ENCODE peak calls at places on chromosomes 2 and 18, in eight cellular contexts. M is cardiac muscle cell, S is progenitor cell of endocrine pancreas, P is MM.1S, Y is HFFc6, C is uterus, Z is spleen, D is AG04450. O is an unnamed sample.
A peak's percentile ranks its signal among the peaks of the same experiment; 100 is the strongest.

GRCh38 chr2:27489498-27490397 is at the start of gene IFT172:
- DNase-seq in P (peak; percentile 99), C (peak; percentile 97), D (peak; percentile 93), S (peak; percentile 96), Y (peak; percentile 96), M (peak; percentile 100), Z (peak; percentile 99), O (peak; percentile 94)

GRCh38 chr2:173831312-173832229 is 133.6 kb downstream of the SP3 start:
- DNase-seq in M (peak; percentile 53), Z (no peak), Y (no peak), C (peak; percentile 90), S (no peak), D (no peak), P (no peak), O (no peak)

GRCh38 chr2:45720210-45720609 is 68.7 kb downstream of the PRKCE start:
- DNase-seq in C (no peak), D (no peak), S (no peak), P (no peak), M (no peak), Y (no peak), Z (no peak), O (no peak)

GRCh38 chr2:86285981-86286380 is 51.4 kb downstream of the REEP1 start:
- DNase-seq in Z (no peak), D (no peak), Y (no peak), P (no peak), C (no peak), S (no peak), M (peak; percentile 40), O (no peak)

GRCh38 chr2:30359644-30360167 is 87.3 kb upstream of the LCLAT1 start:
- DNase-seq in Y (no peak), M (peak; percentile 98), Z (no peak), S (no peak), C (peak; percentile 63), D (no peak), P (no peak), O (no peak)

GRCh38 chr2:25089605-25090424 is 47.9 kb downstream of the EFR3B start:
- DNase-seq in C (no peak), P (no peak), D (no peak), M (no peak), Y (no peak), S (no peak), Z (no peak), O (no peak)

GRCh38 chr2:234373060-234373459 is 123.8 kb downstream of the ARL4C start:
- DNase-seq in D (no peak), S (no peak), C (no peak), M (no peak), P (no peak), Y (no peak), Z (no peak), O (no peak)

GRCh38 chr2:67032091-67032490 is 365.0 kb upstream of the ETAA1 start:
- DNase-seq in D (no peak), P (no peak), M (no peak), Y (no peak), C (no peak), Z (no peak), S (no peak), O (no peak)

GRCh38 chr18:1585881-1586488 is 681.3 kb downstream of the ADCYAP1 start:
- DNase-seq in C (no peak), Y (peak; percentile 28), M (peak; percentile 49), D (no peak), S (no peak), P (peak; percentile 59), Z (no peak), O (no peak)

GRCh38 chr2:169999041-169999440 is 171.8 kb downstream of the UBR3 start:
- DNase-seq in S (no peak), Z (no peak), C (no peak), P (no peak), Y (no peak), M (no peak), D (no peak), O (no peak)

GRCh38 chr2:98479959-98480524 is 35.4 kb downstream of the INPP4A start:
- DNase-seq in M (peak; percentile 28), C (peak; percentile 39), Z (peak; percentile 79), P (peak; percentile 82), S (no peak), D (no peak), Y (peak; percentile 63), O (peak; percentile 8)

GRCh38 chr2:84912984-84913383 is 7.5 kb downstream of the TMSB10 start:
- DNase-seq in Z (no peak), Y (no peak), M (no peak), D (no peak), C (no peak), P (no peak), S (no peak), O (no peak)

GRCh38 chr18:74714796-74715195 is 117.1 kb downstream of the ZNF407 start:
- DNase-seq in Y (no peak), Z (no peak), P (no peak), M (no peak), D (no peak), S (no peak), C (no peak), O (peak; percentile 17)

GRCh38 chr18:13452851-13453524 is 234.4 kb downstream of the LDLRAD4 start:
- DNase-seq in Z (no peak), P (no peak), S (no peak), M (no peak), C (no peak), D (no peak), Y (no peak), O (no peak)

GRCh38 chr2:181762000-181762399 is 81.7 kb upstream of the NEUROD1 start:
- DNase-seq in M (no peak), Z (no peak), S (no peak), D (no peak), C (no peak), Y (no peak), P (no peak), O (no peak)

GRCh38 chr18:67586101-67586500 is 69.6 kb upstream of the DSEL start:
- DNase-seq in D (no peak), S (no peak), Y (no peak), P (no peak), C (no peak), M (no peak), Z (no peak), O (no peak)

GRCh38 chr18:58805482-58806187 is 59.0 kb upstream of the ZNF532 start:
- DNase-seq in P (no peak), C (no peak), Z (no peak), M (no peak), Y (no peak), D (no peak), S (no peak), O (no peak)

GRCh38 chr2:49490710-49491109 is 336.4 kb upstream of the FSHR start:
- DNase-seq in P (peak; percentile 47), C (no peak), Y (no peak), D (no peak), M (peak; percentile 48), S (no peak), Z (no peak), O (peak; percentile 62)

GRCh38 chr2:160695402-160696060 is 201.9 kb upstream of the RBMS1 start:
- DNase-seq in D (peak; percentile 18), Z (no peak), S (no peak), M (no peak), C (peak; percentile 19), Y (no peak), P (peak; percentile 61), O (no peak)

GRCh38 chr18:13138822-13139139 is 79.8 kb upstream of the LDLRAD4 start:
- DNase-seq in S (no peak), Z (no peak), M (no peak), P (no peak), C (no peak), Y (no peak), D (no peak), O (no peak)

GRCh38 chr18:7174359-7175107 is 56.4 kb upstream of the LRRC30 start:
- DNase-seq in Z (peak; percentile 72), D (no peak), P (no peak), C (no peak), S (no peak), Y (no peak), M (peak; percentile 59), O (peak; percentile 23)
- TF ChIP-seq CTCF in Z (no peak), D (no peak), P (no peak), C (no peak), S (no peak), Y (peak; percentile 25), M (no peak), O (no peak)

GRCh38 chr2:3192920-3193319 is 184.7 kb downstream of the EIPR1 start:
- DNase-seq in S (no peak), Z (peak; percentile 52), C (no peak), D (no peak), P (no peak), M (no peak), Y (no peak), O (no peak)

GRCh38 chr2:3189961-3190360 is 187.7 kb downstream of the EIPR1 start:
- DNase-seq in P (no peak), S (no peak), D (no peak), Y (no peak), M (no peak), Z (no peak), C (no peak), O (no peak)

GRCh38 chr2:3193423-3194330 is 183.9 kb downstream of the EIPR1 start:
- DNase-seq in S (no peak), Y (no peak), M (no peak), D (no peak), C (no peak), P (no peak), Z (peak; percentile 58), O (no peak)

GRCh38 chr2:3194828-3195227 is 182.8 kb downstream of the EIPR1 start:
- DNase-seq in C (no peak), Y (no peak), P (no peak), S (no peak), D (no peak), Z (peak; percentile 38), M (no peak), O (no peak)

DNA sequence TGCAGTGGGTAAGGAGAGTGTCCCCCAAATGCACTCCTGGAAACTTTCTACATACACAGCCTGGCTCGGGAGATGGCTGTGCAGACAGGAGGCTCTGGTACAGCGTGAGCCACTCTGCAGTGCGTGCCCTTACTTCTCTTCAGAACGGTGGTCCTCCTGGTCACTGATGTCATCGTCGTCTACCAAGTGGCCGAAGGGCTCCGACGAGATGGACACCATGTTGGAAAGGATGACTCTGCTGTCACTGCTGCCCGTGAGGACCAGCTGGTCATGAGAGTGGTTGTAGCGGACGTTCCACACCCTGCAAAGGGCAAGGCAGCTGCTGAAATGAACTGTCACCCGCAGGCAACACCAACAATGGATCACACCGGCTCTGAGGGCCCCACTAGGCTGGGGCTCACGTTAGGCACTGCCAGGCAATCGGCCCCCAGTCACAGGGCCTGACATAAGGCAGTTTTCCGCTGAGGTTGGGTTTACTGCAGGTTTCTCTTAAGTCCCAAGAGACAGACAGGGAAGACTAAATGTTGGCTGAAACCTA is 185.3 kb downstream of the EIPR1 start:
- DNase-seq in D (no peak), M (no peak), S (no peak), P (no peak), Z (peak; percentile 54), Y (no peak), C (no peak), O (no peak)
- TF ChIP-seq CTCF in D (no peak), M (no peak), S (no peak), P (no peak), Z (no peak), Y (no peak), C (no peak), O (no peak)

GRCh38 chr2:191321861-191322662 is 76.9 kb downstream of the MYO1B start:
- DNase-seq in D (no peak), P (peak; percentile 30), Z (no peak), Y (peak; percentile 79), S (no peak), M (no peak), C (no peak), O (peak; percentile 32)
- TF ChIP-seq CTCF in D (peak; percentile 7), P (no peak), Z (no peak), Y (no peak), S (no peak), M (peak; percentile 9), C (no peak), O (no peak)

GRCh38 chr18:7566587-7567486 is at the start of gene PTPRM:
- DNase-seq in C (peak; percentile 88), D (no peak), S (peak; percentile 75), M (peak; percentile 94), Z (peak; percentile 90), P (peak; percentile 85), Y (peak; percentile 64), O (peak; percentile 90)
- TF ChIP-seq CTCF in C (no peak), D (peak; percentile 29), S (peak; percentile 48), M (peak; percentile 7), Z (no peak), P (no peak), Y (peak; percentile 34), O (no peak)

O was measured in endothelial cell.